ENCODE peak calls at places on chromosomes 16 and 17, in eight cellular contexts. S, O, R, D, Y, B, Q and M are unnamed samples.

GRCh38 chr17:72097144-72097543 is 23.7 kb upstream of the SOX9 start:
- DNase-seq in B (no peak), O (peak; percentile 67), Y (no peak), D (no peak), S (no peak), R (no peak), Q (no peak), M (no peak)

GRCh38 chr16:28218109-28218508 is 6.3 kb upstream of the XPO6 start:
- DNase-seq in Y (no peak), S (peak; percentile 44), D (no peak), Q (peak; percentile 80), R (no peak), O (peak; percentile 72), B (peak; percentile 39), M (peak; percentile 43)

GRCh38 chr17:75552425-75552824 is 26.9 kb downstream of the LLGL2 start:
- DNase-seq in Y (no peak), O (no peak), S (no peak), B (no peak), R (no peak), Q (no peak), D (no peak), M (no peak)

GRCh38 chr16:17070882-17071592 is 399.7 kb downstream of the XYLT1 start:
- DNase-seq in R (peak; percentile 37), Y (peak; percentile 6), O (no peak), Q (peak; percentile 95), D (no peak), B (peak; percentile 60), S (no peak), M (no peak)

GRCh38 chr17:28426081-28426519 is 20.1 kb upstream of the SLC46A1 start:
- DNase-seq in Q (peak; percentile 62), Y (peak; percentile 37), S (no peak), R (no peak), D (no peak), O (peak; percentile 45), B (no peak), M (no peak)

GRCh38 chr17:2075336-2076056 is 20.6 kb downstream of the HIC1 start:
- DNase-seq in S (no peak), Q (no peak), Y (no peak), D (no peak), B (no peak), R (no peak), O (no peak), M (no peak)

GRCh38 chr16:57622361-57623250 is 5.8 kb upstream of the ADGRG1 start:
- DNase-seq in Q (no peak), R (no peak), O (no peak), D (no peak), S (no peak), B (no peak), Y (no peak), M (no peak)

GRCh38 chr17:39996162-39996561 is 15.6 kb downstream of the PSMD3 start:
- DNase-seq in Q (no peak), B (no peak), O (no peak), S (no peak), Y (no peak), R (no peak), D (no peak), M (no peak)

GRCh38 chr16:3945751-3946603 is 65.5 kb upstream of the CREBBP start:
- DNase-seq in Q (no peak), S (peak; percentile 96), Y (no peak), D (no peak), O (peak; percentile 98), R (no peak), B (no peak), M (peak; percentile 98)

GRCh38 chr17:21493993-21494392 is 117.8 kb downstream of the KCNJ12 start:
- DNase-seq in D (no peak), Y (no peak), O (no peak), R (no peak), B (no peak), Q (no peak), S (no peak), M (no peak)